ENCODE peak calls at places on chromosomes 13 and 19, in nine cellular contexts. One of them, this sample, is unnamed.

GRCh38 chr19:39083983-39084731 is at the start of gene ACP7:
- DNase-seq in Panc1: no peak
- DNase-seq in kidney: peak
- DNase-seq in bronchial epithelial cell: no peak
- DNase-seq in fibroblast of lung: no peak
- DNase-seq in CD4-positive, alpha-beta T cell: peak
- DNase-seq in colonic mucosa: no peak
- DNase-seq in endodermal cell: peak
- DNase-seq in neural progenitor cell: peak
- DNase-seq in this sample: no peak

GRCh38 chr19:34236035-34236793 is 18.1 kb upstream of the GARRE1 start:
- DNase-seq in Panc1: no peak
- DNase-seq in kidney: no peak
- DNase-seq in bronchial epithelial cell: no peak
- DNase-seq in fibroblast of lung: peak
- DNase-seq in CD4-positive, alpha-beta T cell: no peak
- DNase-seq in colonic mucosa: peak
- DNase-seq in endodermal cell: no peak
- DNase-seq in neural progenitor cell: no peak
- DNase-seq in this sample: no peak

GRCh38 chr13:105817011-105817410 is 718.5 kb downstream of the EFNB2 start:
- DNase-seq in Panc1: no peak
- DNase-seq in kidney: no peak
- DNase-seq in bronchial epithelial cell: peak
- DNase-seq in fibroblast of lung: no peak
- DNase-seq in CD4-positive, alpha-beta T cell: no peak
- DNase-seq in colonic mucosa: no peak
- DNase-seq in endodermal cell: peak
- DNase-seq in neural progenitor cell: peak
- DNase-seq in this sample: no peak

GRCh38 chr13:49116873-49117272 is 103.3 kb upstream of the MLNR start:
- DNase-seq in Panc1: no peak
- DNase-seq in kidney: no peak
- DNase-seq in bronchial epithelial cell: no peak
- DNase-seq in fibroblast of lung: no peak
- DNase-seq in CD4-positive, alpha-beta T cell: no peak
- DNase-seq in colonic mucosa: no peak
- DNase-seq in endodermal cell: no peak
- DNase-seq in neural progenitor cell: no peak
- DNase-seq in this sample: no peak

GRCh38 chr13:71661921-71662320 is 205.1 kb downstream of the DACH1 start:
- DNase-seq in Panc1: no peak
- DNase-seq in kidney: no peak
- DNase-seq in bronchial epithelial cell: no peak
- DNase-seq in fibroblast of lung: peak
- DNase-seq in CD4-positive, alpha-beta T cell: no peak
- DNase-seq in colonic mucosa: no peak
- DNase-seq in endodermal cell: no peak
- DNase-seq in neural progenitor cell: no peak
- DNase-seq in this sample: no peak

GRCh38 chr13:111846396-111847174 is 220.4 kb upstream of the SOX1 start:
- DNase-seq in Panc1: no peak
- DNase-seq in kidney: no peak
- DNase-seq in bronchial epithelial cell: no peak
- DNase-seq in fibroblast of lung: no peak
- DNase-seq in CD4-positive, alpha-beta T cell: no peak
- DNase-seq in colonic mucosa: no peak
- DNase-seq in endodermal cell: peak
- DNase-seq in neural progenitor cell: no peak
- DNase-seq in this sample: no peak

GRCh38 chr19:35712529-35712909 is 5.3 kb upstream of the KMT2B start:
- DNase-seq in Panc1: no peak
- DNase-seq in kidney: no peak
- DNase-seq in bronchial epithelial cell: no peak
- DNase-seq in fibroblast of lung: no peak
- DNase-seq in CD4-positive, alpha-beta T cell: no peak
- DNase-seq in colonic mucosa: no peak
- DNase-seq in endodermal cell: no peak
- DNase-seq in neural progenitor cell: no peak
- DNase-seq in this sample: no peak

GRCh38 chr13:60326273-60326672 is 70.7 kb upstream of the TDRD3 start:
- DNase-seq in Panc1: no peak
- DNase-seq in kidney: no peak
- DNase-seq in bronchial epithelial cell: no peak
- DNase-seq in fibroblast of lung: no peak
- DNase-seq in CD4-positive, alpha-beta T cell: no peak
- DNase-seq in colonic mucosa: no peak
- DNase-seq in endodermal cell: no peak
- DNase-seq in neural progenitor cell: no peak
- DNase-seq in this sample: no peak

GRCh38 chr19:46783670-46784069 is 4.7 kb downstream of the SLC1A5 start:
- DNase-seq in Panc1: no peak
- DNase-seq in kidney: no peak
- DNase-seq in bronchial epithelial cell: no peak
- DNase-seq in fibroblast of lung: no peak
- DNase-seq in CD4-positive, alpha-beta T cell: no peak
- DNase-seq in colonic mucosa: no peak
- DNase-seq in endodermal cell: no peak
- DNase-seq in neural progenitor cell: no peak
- DNase-seq in this sample: no peak

GRCh38 chr19:56147307-56147706 is 6.2 kb downstream of the ZNF444 start:
- DNase-seq in Panc1: no peak
- DNase-seq in kidney: no peak
- DNase-seq in bronchial epithelial cell: no peak
- DNase-seq in fibroblast of lung: no peak
- DNase-seq in CD4-positive, alpha-beta T cell: no peak
- DNase-seq in colonic mucosa: no peak
- DNase-seq in endodermal cell: no peak
- DNase-seq in neural progenitor cell: no peak
- DNase-seq in this sample: no peak

GRCh38 chr19:56150358-56150757 is 9.3 kb downstream of the ZNF444 start:
- DNase-seq in Panc1: no peak
- DNase-seq in kidney: no peak
- DNase-seq in bronchial epithelial cell: no peak
- DNase-seq in fibroblast of lung: no peak
- DNase-seq in CD4-positive, alpha-beta T cell: no peak
- DNase-seq in colonic mucosa: no peak
- DNase-seq in endodermal cell: no peak
- DNase-seq in neural progenitor cell: no peak
- DNase-seq in this sample: no peak

GRCh38 chr19:56146904-56147303 is 5.8 kb downstream of the ZNF444 start:
- DNase-seq in Panc1: no peak
- DNase-seq in kidney: no peak
- DNase-seq in bronchial epithelial cell: no peak
- DNase-seq in fibroblast of lung: no peak
- DNase-seq in CD4-positive, alpha-beta T cell: no peak
- DNase-seq in colonic mucosa: no peak
- DNase-seq in endodermal cell: no peak
- DNase-seq in neural progenitor cell: no peak
- DNase-seq in this sample: no peak

GRCh38 chr19:56148096-56148495 is 7.0 kb downstream of the ZNF444 start:
- DNase-seq in Panc1: no peak
- DNase-seq in kidney: no peak
- DNase-seq in bronchial epithelial cell: no peak
- DNase-seq in fibroblast of lung: no peak
- DNase-seq in CD4-positive, alpha-beta T cell: no peak
- DNase-seq in colonic mucosa: no peak
- DNase-seq in endodermal cell: no peak
- DNase-seq in neural progenitor cell: no peak
- DNase-seq in this sample: no peak

DNA sequence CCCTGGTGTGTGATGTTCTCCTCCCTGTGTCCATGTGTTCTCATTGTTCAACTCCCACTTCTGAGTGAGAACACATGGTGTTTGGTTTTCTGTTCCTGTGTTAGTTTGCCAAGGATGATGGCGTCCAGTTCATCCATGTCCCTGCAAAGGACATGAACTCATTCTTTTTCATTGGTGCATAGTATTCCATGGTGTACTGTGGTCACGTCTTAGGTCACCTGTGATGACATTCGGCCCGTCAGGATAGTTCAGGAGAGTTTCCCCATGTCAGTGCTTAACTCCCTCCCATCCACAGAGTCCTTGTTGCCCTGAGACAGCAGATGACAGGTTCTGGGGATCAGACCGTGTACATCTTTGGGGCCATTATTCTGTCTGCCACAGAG is 8.6 kb downstream of the ZNF444 start:
- DNase-seq in Panc1: no peak
- DNase-seq in kidney: no peak
- DNase-seq in bronchial epithelial cell: no peak
- DNase-seq in fibroblast of lung: no peak
- DNase-seq in CD4-positive, alpha-beta T cell: no peak
- DNase-seq in colonic mucosa: no peak
- DNase-seq in endodermal cell: no peak
- DNase-seq in neural progenitor cell: no peak
- DNase-seq in this sample: no peak
- TF ChIP-seq CTCF in Panc1: no peak
- TF ChIP-seq CTCF in kidney: no peak
- TF ChIP-seq CTCF in bronchial epithelial cell: no peak
- TF ChIP-seq CTCF in fibroblast of lung: no peak
- TF ChIP-seq CTCF in CD4-positive, alpha-beta T cell: no peak
- TF ChIP-seq CTCF in colonic mucosa: no peak
- TF ChIP-seq CTCF in endodermal cell: no peak
- TF ChIP-seq CTCF in neural progenitor cell: no peak
- TF ChIP-seq CTCF in this sample: no peak

DNA sequence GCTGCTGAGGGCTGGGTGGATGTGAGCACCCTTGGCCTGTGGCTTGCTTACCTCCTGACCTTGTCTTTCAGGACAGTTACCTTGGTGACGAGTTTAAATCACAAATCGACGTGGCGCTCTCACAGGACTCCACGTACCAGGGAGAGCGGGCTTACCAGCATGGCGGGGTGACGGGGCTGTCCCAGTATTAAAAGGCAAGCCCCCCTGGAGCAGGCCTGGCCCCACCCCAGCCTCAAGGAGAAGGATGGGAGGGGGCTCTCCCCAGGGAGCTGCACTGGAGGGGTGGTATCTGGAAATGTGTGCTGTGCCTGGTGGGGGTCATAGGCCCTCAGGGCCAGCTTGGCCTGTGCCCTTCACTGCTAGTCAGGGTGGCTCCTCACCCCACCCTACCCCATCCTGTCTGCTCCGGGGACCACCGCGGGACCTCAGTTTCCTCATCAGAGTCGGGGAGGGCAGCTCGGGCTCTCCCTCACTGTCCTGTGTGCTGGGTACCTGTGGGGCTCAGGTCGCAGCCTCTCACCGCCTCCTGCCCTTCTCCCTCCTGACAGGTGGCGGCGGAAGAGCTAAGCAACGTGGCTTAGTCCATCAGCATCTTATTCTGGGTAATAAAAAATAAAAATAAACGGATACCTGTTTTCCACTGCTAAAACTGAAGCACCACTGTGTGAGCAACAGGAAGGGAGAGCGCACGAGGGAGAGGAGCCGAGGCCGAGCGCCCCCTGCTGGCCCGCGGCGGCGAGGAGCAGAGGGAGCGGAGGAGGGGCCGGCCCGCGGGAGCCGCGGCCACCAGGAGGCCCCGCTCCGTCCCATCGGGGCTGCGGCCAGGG is 29.8 kb downstream of the CERS1 start:
- DNase-seq in Panc1: no peak
- DNase-seq in kidney: no peak
- DNase-seq in bronchial epithelial cell: peak
- DNase-seq in fibroblast of lung: peak
- DNase-seq in CD4-positive, alpha-beta T cell: peak
- DNase-seq in colonic mucosa: peak
- DNase-seq in endodermal cell: peak
- DNase-seq in neural progenitor cell: peak
- DNase-seq in this sample: peak
- TF ChIP-seq CTCF in Panc1: peak
- TF ChIP-seq CTCF in kidney: peak
- TF ChIP-seq CTCF in bronchial epithelial cell: peak
- TF ChIP-seq CTCF in fibroblast of lung: peak
- TF ChIP-seq CTCF in CD4-positive, alpha-beta T cell: peak
- TF ChIP-seq CTCF in colonic mucosa: peak
- TF ChIP-seq CTCF in endodermal cell: peak
- TF ChIP-seq CTCF in neural progenitor cell: peak
- TF ChIP-seq CTCF in this sample: peak

GRCh38 chr19:11460207-11460606 is 20.6 kb downstream of the ELAVL3 start:
- DNase-seq in Panc1: no peak
- DNase-seq in kidney: no peak
- DNase-seq in bronchial epithelial cell: no peak
- DNase-seq in fibroblast of lung: no peak
- DNase-seq in CD4-positive, alpha-beta T cell: no peak
- DNase-seq in colonic mucosa: no peak
- DNase-seq in endodermal cell: peak
- DNase-seq in neural progenitor cell: no peak
- DNase-seq in this sample: no peak
- TF ChIP-seq CTCF in Panc1: no peak
- TF ChIP-seq CTCF in kidney: peak
- TF ChIP-seq CTCF in bronchial epithelial cell: peak
- TF ChIP-seq CTCF in fibroblast of lung: no peak
- TF ChIP-seq CTCF in CD4-positive, alpha-beta T cell: no peak
- TF ChIP-seq CTCF in colonic mucosa: no peak
- TF ChIP-seq CTCF in endodermal cell: peak
- TF ChIP-seq CTCF in neural progenitor cell: peak
- TF ChIP-seq CTCF in this sample: peak

GRCh38 chr19:2334986-2335846 is 6.7 kb downstream of the SPPL2B start:
- DNase-seq in Panc1: no peak
- DNase-seq in kidney: peak
- DNase-seq in bronchial epithelial cell: no peak
- DNase-seq in fibroblast of lung: no peak
- DNase-seq in CD4-positive, alpha-beta T cell: no peak
- DNase-seq in colonic mucosa: no peak
- DNase-seq in endodermal cell: no peak
- DNase-seq in neural progenitor cell: no peak
- DNase-seq in this sample: no peak

GRCh38 chr19:2332341-2333026 is 4.0 kb downstream of the SPPL2B start:
- DNase-seq in Panc1: no peak
- DNase-seq in kidney: peak
- DNase-seq in bronchial epithelial cell: no peak
- DNase-seq in fibroblast of lung: no peak
- DNase-seq in CD4-positive, alpha-beta T cell: peak
- DNase-seq in colonic mucosa: peak
- DNase-seq in endodermal cell: no peak
- DNase-seq in neural progenitor cell: no peak
- DNase-seq in this sample: no peak

GRCh38 chr19:2333027-2333806 is 4.7 kb downstream of the SPPL2B start:
- DNase-seq in Panc1: no peak
- DNase-seq in kidney: peak
- DNase-seq in bronchial epithelial cell: no peak
- DNase-seq in fibroblast of lung: no peak
- DNase-seq in CD4-positive, alpha-beta T cell: no peak
- DNase-seq in colonic mucosa: peak
- DNase-seq in endodermal cell: no peak
- DNase-seq in neural progenitor cell: no peak
- DNase-seq in this sample: no peak

GRCh38 chr19:2334426-2334825 is 5.9 kb downstream of the SPPL2B start:
- DNase-seq in Panc1: no peak
- DNase-seq in kidney: peak
- DNase-seq in bronchial epithelial cell: no peak
- DNase-seq in fibroblast of lung: no peak
- DNase-seq in CD4-positive, alpha-beta T cell: no peak
- DNase-seq in colonic mucosa: no peak
- DNase-seq in endodermal cell: no peak
- DNase-seq in neural progenitor cell: no peak
- DNase-seq in this sample: no peak

DNA sequence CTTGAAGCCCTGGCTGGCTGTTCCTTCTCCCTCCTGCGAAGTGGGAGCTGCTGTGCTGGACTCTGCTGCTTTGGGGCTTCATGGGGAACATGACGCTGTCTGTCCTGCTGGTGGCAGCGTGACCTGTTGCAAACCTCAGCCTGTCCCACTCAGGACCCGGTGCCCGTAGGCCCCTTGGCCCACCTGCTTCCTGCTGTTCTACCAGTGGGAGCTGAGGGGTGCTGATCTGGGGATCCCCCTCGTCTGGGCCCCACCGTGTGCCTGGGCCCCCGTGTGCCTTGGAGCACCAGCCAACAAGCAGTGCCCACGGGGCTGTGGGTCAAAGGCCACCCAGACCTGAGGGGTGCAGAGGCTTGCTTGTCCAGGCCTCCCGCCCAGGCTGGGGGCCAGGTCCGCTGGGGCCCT is 5.3 kb downstream of the SPPL2B start:
- DNase-seq in Panc1: no peak
- DNase-seq in kidney: no peak
- DNase-seq in bronchial epithelial cell: no peak
- DNase-seq in fibroblast of lung: no peak
- DNase-seq in CD4-positive, alpha-beta T cell: no peak
- DNase-seq in colonic mucosa: no peak
- DNase-seq in endodermal cell: no peak
- DNase-seq in neural progenitor cell: no peak
- DNase-seq in this sample: no peak
- TF ChIP-seq CTCF in Panc1: no peak
- TF ChIP-seq CTCF in kidney: no peak
- TF ChIP-seq CTCF in bronchial epithelial cell: no peak
- TF ChIP-seq CTCF in fibroblast of lung: no peak
- TF ChIP-seq CTCF in CD4-positive, alpha-beta T cell: no peak
- TF ChIP-seq CTCF in colonic mucosa: no peak
- TF ChIP-seq CTCF in endodermal cell: peak
- TF ChIP-seq CTCF in neural progenitor cell: peak
- TF ChIP-seq CTCF in this sample: no peak

This sample was measured in D721Med.